ENCODE peak calls at places on chromosomes 5 and 9, in six cellular contexts. N, E, J, C, F and L are unnamed samples.
A peak's percentile ranks its signal among the peaks of the same experiment; 100 is the strongest.

GRCh38 chr9:37967272-37967581 is 63.3 kb upstream of the SLC25A51 start:
- DNase-seq in C (no peak), F (no peak), E (no peak), J (no peak), N (no peak), L (no peak)

GRCh38 chr5:117893211-117893610 is 1095.1 kb downstream of the DTWD2 start:
- DNase-seq in J (no peak), C (no peak), F (no peak), N (no peak), E (no peak), L (no peak)

GRCh38 chr5:142639455-142639854 is 46.4 kb downstream of the FGF1 start:
- DNase-seq in N (no peak), C (no peak), F (no peak), E (no peak), J (no peak), L (no peak)

GRCh38 chr9:105278751-105279150 is 34.3 kb downstream of the SLC44A1 start:
- DNase-seq in N (no peak), J (no peak), F (peak; percentile 22), C (no peak), E (no peak), L (no peak)

GRCh38 chr5:32500206-32500605 is 55.7 kb upstream of the ZFR start:
- DNase-seq in C (no peak), F (no peak), N (no peak), E (no peak), J (no peak), L (no peak)

GRCh38 chr5:132303589-132303988 is 9.4 kb downstream of the SLC22A4 start:
- DNase-seq in J (no peak), N (no peak), E (no peak), F (no peak), C (no peak), L (no peak)

GRCh38 chr5:69050214-69050613 is 43.6 kb upstream of the SLC30A5 start:
- DNase-seq in F (no peak), N (no peak), E (no peak), C (no peak), J (no peak), L (no peak)

GRCh38 chr5:135244620-135245021 is 154.4 kb downstream of the MACROH2A1 start:
- DNase-seq in J (peak; percentile 34), E (peak; percentile 15), F (no peak), C (no peak), N (no peak), L (peak; percentile 52)

GRCh38 chr5:1763548-1763911 is 36.1 kb downstream of the MRPL36 start:
- DNase-seq in E (peak; percentile 44), J (peak; percentile 78), F (no peak), N (peak; percentile 73), C (no peak), L (peak; percentile 60)

GRCh38 chr5:155839251-155840037 is 487.5 kb upstream of the SGCD start:
- DNase-seq in C (peak; percentile 65), F (no peak), J (peak; percentile 60), E (no peak), N (no peak), L (no peak)

GRCh38 chr5:142540774-142541466 is 145.0 kb downstream of the FGF1 start:
- DNase-seq in C (peak; percentile 33), J (no peak), F (no peak), N (no peak), E (no peak), L (no peak)

GRCh38 chr5:123181394-123181801 is 92.4 kb downstream of the PRDM6 start:
- DNase-seq in N (no peak), J (no peak), C (no peak), E (no peak), F (no peak), L (no peak)

GRCh38 chr5:119470851-119471451 is 18.7 kb downstream of the HSD17B4 start:
- DNase-seq in C (no peak), E (no peak), N (peak; percentile 13), J (no peak), F (no peak), L (no peak)

GRCh38 chr5:68798877-68799276 is 294.9 kb upstream of the SLC30A5 start:
- DNase-seq in C (no peak), J (no peak), F (peak; percentile 72), E (no peak), N (no peak), L (no peak)

GRCh38 chr5:53425598-53426516 is 54.6 kb upstream of the FST start:
- DNase-seq in F (no peak), C (no peak), N (no peak), J (peak; percentile 72), E (no peak), L (no peak)

GRCh38 chr9:135698767-135699166 is 514 bp downstream of the SOHLH1 start:
- DNase-seq in N (no peak), J (no peak), C (no peak), E (no peak), F (no peak), L (no peak)

GRCh38 chr9:94867842-94868312 is 141.4 kb downstream of the AOPEP start:
- DNase-seq in C (no peak), F (no peak), E (no peak), J (peak; percentile 73), N (no peak), L (no peak)

GRCh38 chr5:149808264-149808982 is 78.3 kb downstream of the PPARGC1B start:
- DNase-seq in E (no peak), F (no peak), C (no peak), N (no peak), J (no peak), L (no peak)

GRCh38 chr5:135139397-135140134 is 105.5 kb upstream of the PITX1 start:
- DNase-seq in F (no peak), E (peak; percentile 62), N (no peak), C (no peak), J (no peak), L (peak; percentile 50)

GRCh38 chr5:160169326-160169725 is 50.1 kb upstream of the PWWP2A start:
- DNase-seq in J (no peak), C (no peak), E (no peak), F (no peak), N (no peak), L (no peak)

GRCh38 chr9:35186524-35186923 is 24.7 kb downstream of the UNC13B start:
- DNase-seq in N (no peak), J (no peak), C (no peak), F (no peak), E (no peak), L (no peak)